ENCODE peak calls at places on chromosomes 11 and 22, in six cellular contexts. X is natural killer cell, N is HFFc6, C is AG10803, F is fibroblast of the aortic adventitia, H is A549. U is an unnamed sample.

GRCh38 chr22:29216873-29217666 is 11.4 kb downstream of the EMID1 start:
- DNase-seq in F (peak; percentile 43), X (no peak), N (no peak), C (peak; percentile 64), H (no peak), U (no peak)

GRCh38 chr11:20353829-20354434 is 9.6 kb upstream of the HTATIP2 start:
- DNase-seq in C (peak; percentile 36), X (no peak), F (peak; percentile 65), H (peak; percentile 44), N (peak; percentile 28), U (no peak)

GRCh38 chr11:133500936-133501335 is 31.4 kb downstream of the OPCML start:
- DNase-seq in N (no peak), X (no peak), H (no peak), F (no peak), C (no peak), U (no peak)

GRCh38 chr11:75242722-75243600 is 2.4 kb downstream of the TPBGL start:
- DNase-seq in N (no peak), F (no peak), X (no peak), H (no peak), C (no peak), U (no peak)

GRCh38 chr11:25981998-25982397 is 349.9 kb upstream of the ANO3 start:
- DNase-seq in C (peak; percentile 73), X (no peak), N (peak; percentile 29), H (peak; percentile 4), F (peak; percentile 89), U (no peak)

GRCh38 chr11:74819400-74819799 is 70.8 kb downstream of the RNF169 start:
- DNase-seq in C (peak; percentile 51), H (no peak), N (peak; percentile 22), X (no peak), F (peak; percentile 44), U (no peak)

GRCh38 chr11:86068138-86068861 is 584 bp downstream of the PICALM start:
- DNase-seq in X (peak; percentile 51), F (peak; percentile 43), C (peak; percentile 24), H (peak; percentile 28), N (no peak), U (no peak)

GRCh38 chr22:49015459-49015858 is 812.2 kb downstream of the BRD1 start:
- DNase-seq in H (no peak), C (no peak), N (no peak), X (no peak), F (no peak), U (no peak)

GRCh38 chr11:88087281-88087680 is 88.0 kb downstream of the RAB38 start:
- DNase-seq in H (no peak), F (no peak), X (no peak), C (no peak), N (no peak), U (no peak)

GRCh38 chr11:109426442-109426841 is 4.5 kb downstream of the C11orf87 start:
- DNase-seq in F (no peak), H (no peak), N (no peak), C (no peak), X (no peak), U (no peak)
- TF ChIP-seq CTCF in F (peak; percentile 35), H (no peak), N (peak; percentile 56), C (peak; percentile 40), X (no peak), U (no peak)

GRCh38 chr11:130068546-130068985 is 1.1 kb upstream of the APLP2 start:
- DNase-seq in C (no peak), F (no peak), H (no peak), X (no peak), N (no peak), U (no peak)
- TF ChIP-seq CTCF in C (no peak), F (no peak), H (no peak), X (no peak), N (no peak), U (no peak)

GRCh38 chr11:79157738-79158137 is 283.1 kb downstream of the TENM4 start:
- DNase-seq in C (no peak), F (no peak), H (no peak), N (no peak), X (no peak), U (no peak)

GRCh38 chr11:79155237-79155636 is 285.6 kb downstream of the TENM4 start:
- DNase-seq in F (no peak), X (no peak), C (no peak), H (no peak), N (no peak), U (no peak)

GRCh38 chr11:79156031-79156430 is 284.8 kb downstream of the TENM4 start:
- DNase-seq in X (no peak), N (no peak), C (no peak), H (no peak), F (no peak), U (no peak)

GRCh38 chr11:79160786-79161403 is 279.9 kb downstream of the TENM4 start:
- DNase-seq in X (no peak), H (no peak), N (no peak), F (peak; percentile 64), C (peak; percentile 55), U (no peak)

GRCh38 chr11:79159657-79160450 is 281.0 kb downstream of the TENM4 start:
- DNase-seq in C (no peak), N (no peak), F (peak; percentile 13), X (no peak), H (no peak), U (no peak)
- TF ChIP-seq CTCF in C (peak; percentile 30), N (peak; percentile 72), F (peak; percentile 40), X (no peak), H (peak; percentile 21), U (no peak)

GRCh38 chr11:126411971-126412381 is 56.5 kb downstream of the ST3GAL4 start:
- DNase-seq in N (no peak), X (no peak), C (peak; percentile 42), F (peak; percentile 78), H (no peak), U (no peak)
- TF ChIP-seq CTCF in N (peak; percentile 7), X (no peak), C (peak; percentile 43), F (peak; percentile 51), H (no peak), U (no peak)

GRCh38 chr22:38300197-38300945 is 16.9 kb downstream of the CSNK1E start:
- DNase-seq in C (no peak), N (no peak), X (no peak), F (no peak), H (no peak), U (no peak)

GRCh38 chr22:38303974-38304373 is 13.3 kb downstream of the CSNK1E start:
- DNase-seq in N (no peak), X (no peak), F (no peak), H (no peak), C (no peak), U (no peak)

GRCh38 chr22:38305481-38306448 is 11.5 kb downstream of the CSNK1E start:
- DNase-seq in N (no peak), X (no peak), C (no peak), F (peak; percentile 72), H (no peak), U (no peak)

GRCh38 chr22:38302906-38303305 is 14.3 kb downstream of the CSNK1E start:
- DNase-seq in X (no peak), N (no peak), H (no peak), C (no peak), F (no peak), U (no peak)

DNA sequence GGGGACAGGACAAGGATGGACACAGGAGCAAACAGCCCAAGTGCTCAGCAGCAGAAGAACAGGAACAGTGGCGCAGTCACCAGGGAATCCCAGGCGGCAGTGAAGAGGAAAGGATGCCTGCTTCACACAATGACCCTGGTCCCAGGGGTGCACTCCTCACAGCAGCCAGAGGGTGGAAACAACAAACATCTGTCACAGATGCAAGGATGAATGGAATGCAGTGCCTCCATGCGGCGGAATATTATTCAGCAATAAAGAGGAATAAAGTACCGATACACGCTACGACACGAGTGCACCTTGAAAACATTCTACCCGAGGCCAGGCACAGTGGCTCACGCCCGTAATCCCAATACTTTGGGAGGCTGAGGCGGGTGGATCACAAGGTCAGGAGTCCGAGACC is 12.7 kb downstream of the CSNK1E start:
- DNase-seq in C (no peak), N (no peak), X (no peak), H (no peak), F (peak; percentile 26), U (no peak)
- TF ChIP-seq CTCF in C (peak; percentile 35), N (no peak), X (no peak), H (no peak), F (peak; percentile 39), U (no peak)

GRCh38 chr11:107438148-107438547 is 19.5 kb downstream of the CWF19L2 start:
- DNase-seq in H (no peak), F (no peak), N (no peak), X (no peak), C (no peak), U (no peak)
- TF ChIP-seq CTCF in H (no peak), F (no peak), N (peak; percentile 21), X (no peak), C (no peak), U (no peak)

DNA sequence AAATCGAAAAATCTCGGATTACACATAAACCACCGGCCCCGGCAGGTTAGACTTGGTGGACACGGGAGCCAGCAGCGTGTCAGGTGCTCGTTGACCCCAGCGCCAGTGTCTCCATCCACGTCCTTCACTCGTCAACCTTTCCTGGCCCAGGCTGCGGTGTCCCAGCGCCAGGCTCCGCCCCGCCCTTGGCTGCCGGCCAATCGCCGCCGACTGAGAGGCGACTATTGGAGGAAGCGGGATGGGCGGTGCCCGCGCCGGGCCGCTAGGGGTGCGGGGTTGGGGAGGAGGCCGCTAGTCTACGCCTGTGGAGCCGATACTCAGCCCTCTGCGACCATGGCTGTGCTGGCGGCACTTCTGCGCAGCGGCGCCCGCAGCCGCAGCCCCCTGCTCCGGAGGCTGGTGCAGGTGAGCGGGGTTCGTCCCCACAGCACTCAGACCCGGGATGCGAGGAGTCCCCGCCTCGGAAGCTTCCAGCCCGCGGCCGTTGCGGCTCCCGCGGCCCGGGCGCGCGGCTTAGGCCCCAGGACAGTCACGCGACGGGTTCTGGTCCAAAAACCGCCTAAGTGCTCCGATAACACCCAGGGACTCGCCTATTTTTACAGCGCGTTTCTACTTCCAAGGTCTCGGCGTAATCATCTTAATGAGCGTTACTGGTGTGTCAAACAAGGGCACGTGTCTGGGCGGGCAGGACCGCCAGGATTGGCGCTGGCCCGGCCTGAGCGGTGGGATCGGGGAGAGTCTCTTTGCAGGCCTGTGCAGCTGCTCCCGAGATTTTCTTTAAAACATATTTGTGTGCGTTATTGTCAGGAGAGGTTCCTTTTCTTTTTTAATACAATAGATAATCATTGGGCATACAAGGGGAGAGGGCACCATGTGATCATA is at the start of gene ACAT1:
- DNase-seq in H (peak; percentile 73), X (peak; percentile 91), F (peak; percentile 86), C (peak; percentile 85), N (peak; percentile 85), U (peak; percentile 98)
- TF ChIP-seq CTCF in H (no peak), X (peak; percentile 13), F (peak; percentile 36), C (peak; percentile 25), N (peak; percentile 71), U (no peak)

GRCh38 chr11:10274726-10275125 is 19.3 kb downstream of the SBF2 start:
- DNase-seq in X (no peak), N (no peak), C (peak; percentile 34), H (no peak), F (no peak), U (no peak)
- TF ChIP-seq CTCF in X (no peak), N (no peak), C (no peak), H (no peak), F (no peak), U (no peak)

GRCh38 chr11:73137262-73137941 is 4.7 kb downstream of the FCHSD2 start:
- DNase-seq in H (no peak), N (no peak), F (no peak), X (no peak), C (no peak), U (no peak)
- TF ChIP-seq CTCF in H (no peak), N (peak; percentile 14), F (no peak), X (no peak), C (no peak), U (no peak)